ENCODE peak calls at places on chromosomes 11 and 22, in seven cellular contexts. X, I, R, P, Y, C and T are unnamed samples.

GRCh38 chr11:80155412-80156017 is 714.7 kb upstream of the TENM4 start:
- DNase-seq in X (no peak), I (peak; percentile 24), R (no peak), P (no peak), Y (peak; percentile 31), C (peak; percentile 21), T (peak; percentile 17)

GRCh38 chr11:46367916-46368267 is 13.6 kb upstream of the MDK start:
- DNase-seq in X (no peak), I (no peak), R (no peak), P (no peak), Y (no peak), C (no peak), T (no peak)

GRCh38 chr22:50684501-50684900 is 11.9 kb downstream of the SHANK3 start:
- DNase-seq in X (no peak), I (peak; percentile 11), R (no peak), P (no peak), Y (no peak), C (no peak), T (no peak)

GRCh38 chr11:6297831-6298230 is 22.5 kb downstream of the CAVIN3 start:
- DNase-seq in X (no peak), I (no peak), R (no peak), P (no peak), Y (no peak), C (no peak), T (no peak)

GRCh38 chr11:117669616-117670015 is 127.4 kb downstream of the DSCAML1 start:
- DNase-seq in X (no peak), I (no peak), R (no peak), P (no peak), Y (no peak), C (no peak), T (no peak)

GRCh38 chr11:64745523-64746328 is 1.8 kb upstream of the RASGRP2 start:
- DNase-seq in X (no peak), I (peak; percentile 96), R (no peak), P (peak; percentile 89), Y (peak; percentile 91), C (no peak), T (no peak)

GRCh38 chr11:62108017-62108750 is 15.6 kb upstream of the INCENP start:
- DNase-seq in X (peak; percentile 59), I (peak; percentile 69), R (peak; percentile 11), P (no peak), Y (peak; percentile 44), C (peak; percentile 65), T (peak; percentile 52)

GRCh38 chr11:9752091-9752490 is 88.2 kb downstream of the SWAP70 start:
- DNase-seq in X (no peak), I (peak; percentile 43), R (no peak), P (no peak), Y (peak; percentile 17), C (peak; percentile 21), T (no peak)

GRCh38 chr22:37741312-37741795 is 44.5 kb downstream of the TRIOBP start:
- DNase-seq in X (no peak), I (peak; percentile 95), R (no peak), P (peak; percentile 49), Y (no peak), C (peak; percentile 73), T (no peak)

GRCh38 chr11:73980001-73980960 is 2.4 kb downstream of the UCP2 start:
- DNase-seq in X (no peak), I (no peak), R (peak; percentile 91), P (no peak), Y (peak; percentile 51), C (peak; percentile 38), T (no peak)

GRCh38 chr11:111734383-111735261 is 31.6 kb downstream of the PPP2R1B start:
- DNase-seq in X (no peak), I (peak; percentile 42), R (no peak), P (no peak), Y (no peak), C (no peak), T (no peak)

GRCh38 chr11:35259529-35259928 is 120.6 kb downstream of the CD44 start:
- DNase-seq in X (no peak), I (no peak), R (no peak), P (no peak), Y (no peak), C (no peak), T (no peak)

GRCh38 chr22:36546932-36547331 is 18.0 kb upstream of the EIF3D start:
- DNase-seq in X (peak; percentile 35), I (no peak), R (no peak), P (no peak), Y (no peak), C (peak; percentile 9), T (peak; percentile 76)

GRCh38 chr22:27257987-27258386 is 543.6 kb downstream of the MN1 start:
- DNase-seq in X (no peak), I (no peak), R (no peak), P (no peak), Y (no peak), C (no peak), T (no peak)

GRCh38 chr11:1484716-1485503 is 1.7 kb downstream of the MOB2 start:
- DNase-seq in X (no peak), I (no peak), R (no peak), P (no peak), Y (peak; percentile 22), C (no peak), T (no peak)

GRCh38 chr11:95556342-95557151 is 233.0 kb downstream of the FAM76B start:
- DNase-seq in X (no peak), I (no peak), R (peak; percentile 75), P (no peak), Y (no peak), C (no peak), T (no peak)

GRCh38 chr11:34044664-34045485 is 6.7 kb upstream of the CAPRIN1 start:
- DNase-seq in X (peak; percentile 41), I (no peak), R (no peak), P (peak; percentile 51), Y (peak; percentile 46), C (no peak), T (peak; percentile 41)

GRCh38 chr11:67286621-67287333 is 2.3 kb upstream of the ANKRD13D start:
- DNase-seq in X (no peak), I (no peak), R (no peak), P (no peak), Y (no peak), C (no peak), T (no peak)

GRCh38 chr11:67289226-67289650 is at the start of gene ANKRD13D:
- DNase-seq in X (no peak), I (no peak), R (no peak), P (no peak), Y (peak; percentile 88), C (no peak), T (no peak)

GRCh38 chr11:67287355-67288197 is 1.5 kb upstream of the ANKRD13D start:
- DNase-seq in X (no peak), I (no peak), R (no peak), P (no peak), Y (no peak), C (no peak), T (no peak)

GRCh38 chr11:67288452-67289225 is 464 bp upstream of the ANKRD13D start:
- DNase-seq in X (peak; percentile 54), I (peak; percentile 97), R (peak; percentile 61), P (peak; percentile 91), Y (peak; percentile 94), C (peak; percentile 85), T (no peak)

GRCh38 chr11:67288198-67288451 is 978 bp upstream of the ANKRD13D start:
- DNase-seq in X (no peak), I (no peak), R (no peak), P (no peak), Y (no peak), C (no peak), T (no peak)
- H3K4me3 ChIP-seq in X (peak overlapping the region; percentile 91), I (peak overlapping the region; percentile 65), R (peak overlapping the region; percentile 97), P (peak overlapping the region; percentile 75), Y (peak overlapping the region; percentile 71), C (peak overlapping the region; percentile 69), T (peak overlapping the region; percentile 78)

DNA sequence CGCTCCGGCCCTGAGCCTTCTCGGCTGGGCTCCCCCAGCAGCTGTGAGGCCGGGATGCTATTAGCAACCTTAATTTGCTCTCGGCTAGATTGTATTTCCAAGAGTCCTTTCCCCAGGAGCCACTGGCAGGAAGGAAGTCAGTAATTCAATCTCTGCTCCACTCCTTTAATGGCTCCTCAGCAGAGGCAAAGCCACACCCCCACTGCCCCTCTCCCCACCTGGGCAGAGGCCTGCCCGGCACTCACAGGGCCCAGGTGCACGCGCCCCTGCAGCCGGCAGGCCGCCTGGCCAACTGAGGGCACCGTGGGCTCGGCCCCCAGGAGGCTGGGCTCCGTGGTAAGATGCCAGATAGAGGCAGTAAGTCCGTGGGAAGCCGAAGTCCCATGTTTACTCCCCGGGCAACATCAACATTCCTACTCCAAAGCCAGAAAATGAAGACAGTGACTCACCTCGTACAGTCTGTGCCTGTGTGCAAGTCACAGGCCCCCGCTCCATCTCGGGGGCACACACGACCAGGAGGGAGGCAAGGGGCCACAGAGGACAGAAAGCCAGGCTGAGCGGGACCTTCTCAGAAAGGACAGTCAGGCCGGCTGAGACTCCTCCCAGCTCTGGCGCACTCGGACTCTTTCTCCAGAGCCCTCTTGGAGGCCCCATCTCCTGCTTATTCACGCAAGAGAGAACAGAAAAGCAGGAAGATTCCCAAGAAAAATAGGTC is 5.1 kb downstream of the IGSF9B start:
- DNase-seq in X (no peak), I (peak; percentile 63), R (no peak), P (peak; percentile 71), Y (no peak), C (no peak), T (no peak)
- TF ChIP-seq CTCF in X (no peak), I (no peak), R (no peak), P (no peak), Y (no peak), C (no peak), T (no peak)

GRCh38 chr11:57097149-57097548 is 84.6 kb upstream of the LRRC55 start:
- DNase-seq in X (no peak), I (no peak), R (no peak), P (no peak), Y (peak; percentile 16), C (no peak), T (no peak)

GRCh38 chr11:57092028-57092698 is 89.6 kb upstream of the LRRC55 start:
- DNase-seq in X (no peak), I (no peak), R (no peak), P (no peak), Y (no peak), C (no peak), T (no peak)

GRCh38 chr11:57095896-57096295 is 85.9 kb upstream of the LRRC55 start:
- DNase-seq in X (no peak), I (no peak), R (no peak), P (no peak), Y (no peak), C (no peak), T (no peak)

GRCh38 chr11:57095417-57095816 is 86.3 kb upstream of the LRRC55 start:
- DNase-seq in X (no peak), I (no peak), R (no peak), P (no peak), Y (no peak), C (no peak), T (no peak)

GRCh38 chr11:57094206-57094940 is 87.4 kb upstream of the LRRC55 start:
- DNase-seq in X (no peak), I (no peak), R (no peak), P (no peak), Y (no peak), C (no peak), T (no peak)
- TF ChIP-seq SIN3A in X (no peak), I (no peak), R (no peak), P (no peak), Y (no peak), C (no peak), T (no peak)

DNA sequence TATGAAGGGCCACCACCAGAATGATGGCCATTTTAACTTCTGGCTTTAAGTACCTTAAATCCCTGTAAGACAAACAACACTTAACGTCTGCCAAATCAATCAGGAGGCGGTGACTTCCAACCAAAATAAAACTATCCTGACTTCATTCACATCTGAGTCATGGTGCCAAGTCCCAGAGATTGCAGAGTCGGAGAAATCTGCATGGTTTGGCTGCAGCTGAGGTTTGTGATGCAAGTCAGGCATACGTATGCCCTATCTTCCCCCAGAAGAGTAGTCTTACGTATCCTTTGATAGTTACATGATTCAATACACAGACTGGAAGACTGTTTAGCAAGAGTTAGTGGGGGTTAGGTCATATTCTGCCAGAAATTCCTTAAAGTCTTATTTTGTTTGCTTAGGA is 1.7 kb upstream of the GAB2 start:
- DNase-seq in X (no peak), I (no peak), R (no peak), P (no peak), Y (no peak), C (no peak), T (no peak)
- H3K4me3 ChIP-seq in X (no peak overlapping the region), I (no peak overlapping the region), R (no peak overlapping the region), P (no peak overlapping the region), Y (no peak overlapping the region), C (no peak overlapping the region), T (peak overlapping the region; percentile 90)